ENCODE peak calls at places on chromosomes 12 and 14, in six cellular contexts. One of them, this sample, is unnamed.

GRCh38 chr12:98894412-98895085 is 249.5 kb downstream of the APAF1 start:
- DNase-seq in upper lobe of right lung: no peak
- DNase-seq in endothelial cell: peak; percentile 33
- DNase-seq in progenitor cell of endocrine pancreas: peak; percentile 19
- DNase-seq in astrocyte of the cerebellum: no peak
- DNase-seq in WERI-Rb-1: peak; percentile 29
- DNase-seq in this sample: peak; percentile 66

GRCh38 chr12:40224439-40225291 is at the start of gene LRRK2:
- DNase-seq in upper lobe of right lung: peak; percentile 96
- DNase-seq in endothelial cell: peak; percentile 46
- DNase-seq in progenitor cell of endocrine pancreas: peak; percentile 45
- DNase-seq in astrocyte of the cerebellum: no peak
- DNase-seq in WERI-Rb-1: peak; percentile 66
- DNase-seq in this sample: peak; percentile 42

GRCh38 chr12:125453751-125454150 is 388.5 kb downstream of the AACS start:
- DNase-seq in upper lobe of right lung: no peak
- DNase-seq in endothelial cell: no peak
- DNase-seq in progenitor cell of endocrine pancreas: no peak
- DNase-seq in astrocyte of the cerebellum: no peak
- DNase-seq in WERI-Rb-1: no peak
- DNase-seq in this sample: no peak

GRCh38 chr14:91243098-91243483 is 1.4 kb downstream of the GPR68 start:
- DNase-seq in upper lobe of right lung: no peak
- DNase-seq in endothelial cell: no peak
- DNase-seq in progenitor cell of endocrine pancreas: no peak
- DNase-seq in astrocyte of the cerebellum: no peak
- DNase-seq in WERI-Rb-1: no peak
- DNase-seq in this sample: no peak

GRCh38 chr12:109310247-109311125 is 1.4 kb upstream of the FOXN4 start:
- DNase-seq in upper lobe of right lung: no peak
- DNase-seq in endothelial cell: no peak
- DNase-seq in progenitor cell of endocrine pancreas: no peak
- DNase-seq in astrocyte of the cerebellum: no peak
- DNase-seq in WERI-Rb-1: peak; percentile 58
- DNase-seq in this sample: no peak

GRCh38 chr14:35383569-35384385 is 20.8 kb downstream of the NFKBIA start:
- DNase-seq in upper lobe of right lung: no peak
- DNase-seq in endothelial cell: no peak
- DNase-seq in progenitor cell of endocrine pancreas: no peak
- DNase-seq in astrocyte of the cerebellum: no peak
- DNase-seq in WERI-Rb-1: no peak
- DNase-seq in this sample: no peak

GRCh38 chr14:50829472-50830043 is 1.4 kb downstream of the NIN start:
- DNase-seq in upper lobe of right lung: no peak
- DNase-seq in endothelial cell: peak; percentile 5
- DNase-seq in progenitor cell of endocrine pancreas: no peak
- DNase-seq in astrocyte of the cerebellum: no peak
- DNase-seq in WERI-Rb-1: no peak
- DNase-seq in this sample: no peak

GRCh38 chr12:8628731-8629130 is 16.1 kb upstream of the AICDA start:
- DNase-seq in upper lobe of right lung: no peak
- DNase-seq in endothelial cell: no peak
- DNase-seq in progenitor cell of endocrine pancreas: no peak
- DNase-seq in astrocyte of the cerebellum: no peak
- DNase-seq in WERI-Rb-1: no peak
- DNase-seq in this sample: no peak

GRCh38 chr14:53331921-53332320 is 178.8 kb upstream of the DDHD1 start:
- DNase-seq in upper lobe of right lung: no peak
- DNase-seq in endothelial cell: no peak
- DNase-seq in progenitor cell of endocrine pancreas: no peak
- DNase-seq in astrocyte of the cerebellum: no peak
- DNase-seq in WERI-Rb-1: no peak
- DNase-seq in this sample: no peak

GRCh38 chr14:90698379-90698869 is 117.8 kb downstream of the TTC7B start:
- DNase-seq in upper lobe of right lung: no peak
- DNase-seq in endothelial cell: peak; percentile 24
- DNase-seq in progenitor cell of endocrine pancreas: no peak
- DNase-seq in astrocyte of the cerebellum: peak; percentile 72
- DNase-seq in WERI-Rb-1: peak; percentile 64
- DNase-seq in this sample: peak; percentile 70

GRCh38 chr12:47397664-47398281 is 308.1 kb downstream of the RPAP3 start:
- DNase-seq in upper lobe of right lung: no peak
- DNase-seq in endothelial cell: no peak
- DNase-seq in progenitor cell of endocrine pancreas: no peak
- DNase-seq in astrocyte of the cerebellum: peak; percentile 41
- DNase-seq in WERI-Rb-1: no peak
- DNase-seq in this sample: no peak

GRCh38 chr12:40012709-40013108 is 93.2 kb downstream of the SLC2A13 start:
- DNase-seq in upper lobe of right lung: no peak
- DNase-seq in endothelial cell: no peak
- DNase-seq in progenitor cell of endocrine pancreas: no peak
- DNase-seq in astrocyte of the cerebellum: no peak
- DNase-seq in WERI-Rb-1: no peak
- DNase-seq in this sample: no peak

GRCh38 chr14:51852541-51852940 is 7.9 kb upstream of the GNG2 start:
- DNase-seq in upper lobe of right lung: no peak
- DNase-seq in endothelial cell: no peak
- DNase-seq in progenitor cell of endocrine pancreas: no peak
- DNase-seq in astrocyte of the cerebellum: no peak
- DNase-seq in WERI-Rb-1: no peak
- DNase-seq in this sample: no peak

GRCh38 chr12:105820407-105821140 is 318.2 kb downstream of the NUAK1 start:
- DNase-seq in upper lobe of right lung: no peak
- DNase-seq in endothelial cell: no peak
- DNase-seq in progenitor cell of endocrine pancreas: no peak
- DNase-seq in astrocyte of the cerebellum: peak; percentile 64
- DNase-seq in WERI-Rb-1: no peak
- DNase-seq in this sample: no peak

GRCh38 chr14:66645716-66646115 is 137.8 kb downstream of the GPHN start:
- DNase-seq in upper lobe of right lung: no peak
- DNase-seq in endothelial cell: no peak
- DNase-seq in progenitor cell of endocrine pancreas: no peak
- DNase-seq in astrocyte of the cerebellum: no peak
- DNase-seq in WERI-Rb-1: no peak
- DNase-seq in this sample: no peak

GRCh38 chr14:25953532-25954144 is 644.2 kb downstream of the NOVA1 start:
- DNase-seq in upper lobe of right lung: no peak
- DNase-seq in endothelial cell: no peak
- DNase-seq in progenitor cell of endocrine pancreas: no peak
- DNase-seq in astrocyte of the cerebellum: peak; percentile 63
- DNase-seq in WERI-Rb-1: no peak
- DNase-seq in this sample: no peak

GRCh38 chr12:6953417-6954315 is 2.5 kb downstream of the PTPN6 start:
- DNase-seq in upper lobe of right lung: peak; percentile 77
- DNase-seq in endothelial cell: peak; percentile 55
- DNase-seq in progenitor cell of endocrine pancreas: no peak
- DNase-seq in astrocyte of the cerebellum: no peak
- DNase-seq in WERI-Rb-1: no peak
- DNase-seq in this sample: no peak

GRCh38 chr14:68501621-68502052 is 291.2 kb downstream of the ZFP36L1 start:
- DNase-seq in upper lobe of right lung: no peak
- DNase-seq in endothelial cell: no peak
- DNase-seq in progenitor cell of endocrine pancreas: no peak
- DNase-seq in astrocyte of the cerebellum: no peak
- DNase-seq in WERI-Rb-1: no peak
- DNase-seq in this sample: no peak

GRCh38 chr14:102768223-102769048 is 8.8 kb upstream of the TRAF3 start:
- DNase-seq in upper lobe of right lung: no peak
- DNase-seq in endothelial cell: no peak
- DNase-seq in progenitor cell of endocrine pancreas: no peak
- DNase-seq in astrocyte of the cerebellum: no peak
- DNase-seq in WERI-Rb-1: no peak
- DNase-seq in this sample: no peak

GRCh38 chr12:123602651-123603195 is 824 bp downstream of the DDX55 start:
- DNase-seq in upper lobe of right lung: no peak
- DNase-seq in endothelial cell: no peak
- DNase-seq in progenitor cell of endocrine pancreas: no peak
- DNase-seq in astrocyte of the cerebellum: no peak
- DNase-seq in WERI-Rb-1: no peak
- DNase-seq in this sample: no peak

GRCh38 chr12:78540621-78541336 is 323.8 kb upstream of the SYT1 start:
- DNase-seq in upper lobe of right lung: no peak
- DNase-seq in endothelial cell: no peak
- DNase-seq in progenitor cell of endocrine pancreas: no peak
- DNase-seq in astrocyte of the cerebellum: no peak
- DNase-seq in WERI-Rb-1: no peak
- DNase-seq in this sample: no peak

DNA sequence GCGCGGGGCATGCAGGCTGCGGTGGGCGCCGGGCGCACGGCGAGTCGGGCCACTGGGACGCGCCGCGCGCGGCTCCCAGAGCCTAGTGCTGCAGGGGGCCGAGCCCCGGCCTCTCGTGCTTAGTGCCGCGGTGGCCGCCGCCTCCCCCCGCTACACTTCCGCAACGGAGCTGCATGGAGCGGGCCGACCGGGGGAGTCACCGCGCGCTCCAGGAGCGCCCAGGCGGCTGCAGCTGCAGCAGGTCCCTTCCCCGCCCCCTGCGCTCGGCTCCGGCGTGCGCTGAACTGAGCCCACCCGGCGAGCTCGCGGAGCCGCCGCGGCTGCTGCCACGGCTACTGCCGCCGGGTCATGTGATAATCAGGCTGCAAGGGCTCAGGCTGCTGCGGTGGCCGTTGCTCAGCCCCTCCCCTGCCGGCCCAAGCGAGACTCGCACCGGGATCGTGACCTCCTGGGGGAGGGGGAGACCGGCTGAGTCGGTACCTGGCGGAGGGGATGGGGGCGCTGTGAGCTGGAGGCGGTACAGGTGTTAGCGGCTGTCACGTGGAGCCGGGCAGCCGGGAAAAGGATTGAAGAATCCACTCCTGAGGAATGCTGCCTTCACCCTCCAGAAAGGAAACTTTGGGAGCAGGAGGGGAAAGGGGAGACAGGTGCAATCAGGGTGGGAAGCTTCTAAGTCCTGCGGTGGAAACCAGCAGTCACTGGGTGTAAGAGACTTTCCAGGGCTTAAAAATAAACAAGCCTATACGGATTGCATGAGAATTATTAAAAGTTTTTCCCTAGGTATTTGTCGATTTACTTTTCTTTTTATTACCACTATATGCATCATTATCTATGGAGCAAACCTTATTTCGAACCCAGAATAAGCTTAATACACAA is at the start of gene PPM1H:
- DNase-seq in upper lobe of right lung: peak; percentile 93
- DNase-seq in endothelial cell: peak; percentile 88
- DNase-seq in progenitor cell of endocrine pancreas: peak; percentile 98
- DNase-seq in astrocyte of the cerebellum: no peak
- DNase-seq in WERI-Rb-1: peak; percentile 97
- DNase-seq in this sample: peak; percentile 85
- TF ChIP-seq CTCF in upper lobe of right lung: peak; percentile 51
- TF ChIP-seq CTCF in endothelial cell: peak; percentile 81
- TF ChIP-seq CTCF in progenitor cell of endocrine pancreas: peak; percentile 90
- TF ChIP-seq CTCF in astrocyte of the cerebellum: peak; percentile 36
- TF ChIP-seq CTCF in WERI-Rb-1: peak; percentile 84
- TF ChIP-seq CTCF in this sample: peak; percentile 78

GRCh38 chr14:80356413-80356812 is 145.1 kb upstream of the DIO2 start:
- DNase-seq in upper lobe of right lung: no peak
- DNase-seq in endothelial cell: peak; percentile 10
- DNase-seq in progenitor cell of endocrine pancreas: no peak
- DNase-seq in astrocyte of the cerebellum: no peak
- DNase-seq in WERI-Rb-1: peak; percentile 17
- DNase-seq in this sample: no peak
- TF ChIP-seq CTCF in upper lobe of right lung: no peak
- TF ChIP-seq CTCF in endothelial cell: peak; percentile 46
- TF ChIP-seq CTCF in progenitor cell of endocrine pancreas: peak; percentile 50
- TF ChIP-seq CTCF in astrocyte of the cerebellum: peak; percentile 66
- TF ChIP-seq CTCF in WERI-Rb-1: peak; percentile 46
- TF ChIP-seq CTCF in this sample: peak; percentile 38

GRCh38 chr12:56589783-56590182 is 40.3 kb downstream of the BAZ2A start:
- DNase-seq in upper lobe of right lung: no peak
- DNase-seq in endothelial cell: no peak
- DNase-seq in progenitor cell of endocrine pancreas: no peak
- DNase-seq in astrocyte of the cerebellum: no peak
- DNase-seq in WERI-Rb-1: no peak
- DNase-seq in this sample: no peak

GRCh38 chr12:56591111-56591510 is 39.0 kb downstream of the BAZ2A start:
- DNase-seq in upper lobe of right lung: no peak
- DNase-seq in endothelial cell: no peak
- DNase-seq in progenitor cell of endocrine pancreas: no peak
- DNase-seq in astrocyte of the cerebellum: no peak
- DNase-seq in WERI-Rb-1: peak; percentile 25
- DNase-seq in this sample: no peak

GRCh38 chr12:56591961-56592360 is 38.2 kb downstream of the BAZ2A start:
- DNase-seq in upper lobe of right lung: no peak
- DNase-seq in endothelial cell: no peak
- DNase-seq in progenitor cell of endocrine pancreas: no peak
- DNase-seq in astrocyte of the cerebellum: no peak
- DNase-seq in WERI-Rb-1: no peak
- DNase-seq in this sample: no peak

GRCh38 chr12:56593909-56594621 is 36.1 kb downstream of the BAZ2A start:
- DNase-seq in upper lobe of right lung: peak; percentile 68
- DNase-seq in endothelial cell: peak; percentile 73
- DNase-seq in progenitor cell of endocrine pancreas: peak; percentile 45
- DNase-seq in astrocyte of the cerebellum: peak; percentile 41
- DNase-seq in WERI-Rb-1: peak; percentile 64
- DNase-seq in this sample: peak; percentile 73

GRCh38 chr12:56590237-56590830 is 39.8 kb downstream of the BAZ2A start:
- DNase-seq in upper lobe of right lung: no peak
- DNase-seq in endothelial cell: no peak
- DNase-seq in progenitor cell of endocrine pancreas: no peak
- DNase-seq in astrocyte of the cerebellum: no peak
- DNase-seq in WERI-Rb-1: peak; percentile 54
- DNase-seq in this sample: peak; percentile 38
- TF ChIP-seq CTCF in upper lobe of right lung: peak; percentile 8
- TF ChIP-seq CTCF in endothelial cell: no peak
- TF ChIP-seq CTCF in progenitor cell of endocrine pancreas: peak; percentile 46
- TF ChIP-seq CTCF in astrocyte of the cerebellum: peak; percentile 56
- TF ChIP-seq CTCF in WERI-Rb-1: peak; percentile 80
- TF ChIP-seq CTCF in this sample: peak; percentile 35

GRCh38 chr14:95681153-95681552 is 5.1 kb upstream of the TCL1B start:
- DNase-seq in upper lobe of right lung: no peak
- DNase-seq in endothelial cell: no peak
- DNase-seq in progenitor cell of endocrine pancreas: no peak
- DNase-seq in astrocyte of the cerebellum: no peak
- DNase-seq in WERI-Rb-1: no peak
- DNase-seq in this sample: no peak

GRCh38 chr14:95679995-95680735 is 6.1 kb upstream of the TCL1B start:
- DNase-seq in upper lobe of right lung: no peak
- DNase-seq in endothelial cell: no peak
- DNase-seq in progenitor cell of endocrine pancreas: peak; percentile 40
- DNase-seq in astrocyte of the cerebellum: no peak
- DNase-seq in WERI-Rb-1: peak; percentile 55
- DNase-seq in this sample: no peak

GRCh38 chr14:95685978-95686922 is at the start of gene TCL1B:
- DNase-seq in upper lobe of right lung: no peak
- DNase-seq in endothelial cell: no peak
- DNase-seq in progenitor cell of endocrine pancreas: no peak
- DNase-seq in astrocyte of the cerebellum: no peak
- DNase-seq in WERI-Rb-1: no peak
- DNase-seq in this sample: no peak

GRCh38 chr14:95686935-95687334 is 709 bp downstream of the TCL1B start:
- DNase-seq in upper lobe of right lung: no peak
- DNase-seq in endothelial cell: no peak
- DNase-seq in progenitor cell of endocrine pancreas: no peak
- DNase-seq in astrocyte of the cerebellum: no peak
- DNase-seq in WERI-Rb-1: no peak
- DNase-seq in this sample: no peak

DNA sequence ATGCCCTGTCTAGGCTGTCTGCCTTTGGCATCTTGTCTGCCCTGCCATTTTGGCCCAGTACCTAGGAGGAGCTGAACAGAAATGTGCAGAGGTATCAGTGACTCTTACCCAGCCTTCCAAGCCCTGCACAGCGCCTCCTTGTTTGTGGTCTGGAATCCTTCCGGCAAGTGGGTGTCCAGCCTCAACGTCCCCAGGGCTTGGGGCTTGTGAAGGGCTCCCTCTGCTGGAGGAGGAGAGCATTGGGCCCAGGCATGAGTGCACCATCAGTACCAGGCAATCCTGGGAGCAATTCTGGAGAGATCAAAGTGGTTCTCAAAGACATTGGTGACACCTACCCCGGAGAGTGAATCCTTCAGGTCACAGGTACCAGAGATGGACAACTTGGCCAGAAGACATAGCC is 2.4 kb upstream of the TCL1B start:
- DNase-seq in upper lobe of right lung: no peak
- DNase-seq in endothelial cell: no peak
- DNase-seq in progenitor cell of endocrine pancreas: no peak
- DNase-seq in astrocyte of the cerebellum: no peak
- DNase-seq in WERI-Rb-1: no peak
- DNase-seq in this sample: no peak
- TF ChIP-seq CTCF in upper lobe of right lung: peak; percentile 58
- TF ChIP-seq CTCF in endothelial cell: peak; percentile 51
- TF ChIP-seq CTCF in progenitor cell of endocrine pancreas: peak; percentile 43
- TF ChIP-seq CTCF in astrocyte of the cerebellum: peak; percentile 23
- TF ChIP-seq CTCF in WERI-Rb-1: peak; percentile 66
- TF ChIP-seq CTCF in this sample: peak; percentile 30